ENCODE peak calls at places on chromosomes 4 and X, in ten cellular contexts. E is osteocyte, F is fibroblast of lung, O is bronchial epithelial cell, Z is lower leg skin, C is HFF-Myc, W is IMR-90, A is brain microvascular endothelial cell, N is right atrium auricular region, T is A549. S is an unnamed sample.

GRCh38 chr4:1714303-1715001 is 2.3 kb upstream of the SLBP start:
- DNase-seq in W (no peak), O (peak), T (no peak), A (no peak), F (peak), Z (no peak), N (no peak), C (no peak), E (no peak), S (no peak)

GRCh38 chr4:90171491-90171890 is 44.3 kb downstream of the CCSER1 start:
- DNase-seq in N (no peak), F (no peak), A (no peak), E (no peak), C (no peak), Z (no peak), O (no peak), T (no peak), W (no peak), S (no peak)

GRCh38 chrX:17814557-17814956 is 46.5 kb downstream of the RAI2 start:
- DNase-seq in F (peak), A (peak), W (peak), T (no peak), C (no peak), N (no peak), E (no peak), Z (no peak), O (peak), S (no peak)

GRCh38 chr4:30721353-30722091 is 1.4 kb downstream of the PCDH7 start:
- DNase-seq in O (no peak), T (peak), A (no peak), N (no peak), F (peak), Z (peak), C (no peak), W (peak), E (peak), S (peak)

GRCh38 chr4:161762796-161763195 is 401.0 kb downstream of the FSTL5 start:
- DNase-seq in C (peak), F (peak), N (no peak), Z (no peak), W (peak), A (peak), O (peak), T (no peak), E (no peak), S (no peak)

GRCh38 chr4:138049350-138049749 is 192.8 kb downstream of the SLC7A11 start:
- DNase-seq in F (peak), W (no peak), T (no peak), N (no peak), C (no peak), A (no peak), Z (no peak), O (no peak), E (no peak), S (no peak)

GRCh38 chrX:17732138-17732783 is 5.0 kb upstream of the SCML1 start:
- DNase-seq in W (peak), Z (peak), N (no peak), F (peak), E (no peak), O (peak), C (no peak), A (no peak), T (no peak), S (no peak)

GRCh38 chrX:7318246-7318645 is 170.3 kb upstream of the PUDP start:
- DNase-seq in A (no peak), T (no peak), N (no peak), O (no peak), C (no peak), Z (no peak), E (no peak), W (peak), F (no peak), S (no peak)

GRCh38 chrX:131067846-131068745 is 9.9 kb downstream of the ARHGAP36 start:
- DNase-seq in C (no peak), E (no peak), O (no peak), A (no peak), T (no peak), N (no peak), W (no peak), F (no peak), Z (no peak), S (peak)

GRCh38 chrX:145003443-145003842 is 243.9 kb upstream of the SPANXN1 start:
- DNase-seq in E (no peak), W (no peak), O (peak), N (no peak), A (no peak), T (no peak), Z (no peak), F (no peak), C (no peak), S (no peak)

GRCh38 chrX:23621621-23622265 is 45.5 kb upstream of the PRDX4 start:
- DNase-seq in F (no peak), O (no peak), T (no peak), N (no peak), Z (no peak), A (no peak), E (no peak), W (no peak), C (no peak), S (no peak)

GRCh38 chr4:122873752-122874151 is 47.1 kb downstream of the FGF2 start:
- DNase-seq in F (peak), O (peak), Z (no peak), A (peak), E (no peak), C (no peak), N (no peak), T (peak), W (peak), S (no peak)

GRCh38 chrX:150037041-150037440 is 98.8 kb upstream of the EOLA2 start:
- DNase-seq in T (no peak), W (no peak), C (no peak), O (no peak), N (no peak), A (no peak), Z (no peak), F (no peak), E (no peak), S (no peak)

GRCh38 chrX:10749113-10749512 is 128.7 kb upstream of the MID1 start:
- DNase-seq in W (peak), O (no peak), E (no peak), C (no peak), A (peak), T (no peak), Z (no peak), N (no peak), F (peak), S (no peak)

GRCh38 chr4:107913283-107913899 is 18.0 kb upstream of the CYP2U1 start:
- DNase-seq in O (peak), T (peak), Z (no peak), F (peak), A (peak), E (no peak), C (no peak), W (peak), N (no peak), S (no peak)

GRCh38 chr4:184807261-184807660 is 18.5 kb downstream of the ACSL1 start:
- DNase-seq in N (no peak), A (no peak), O (no peak), E (no peak), T (no peak), F (peak), C (no peak), Z (peak), W (no peak), S (no peak)

GRCh38 chr4:185945906-185946305 is 123.0 kb upstream of the TLR3 start:
- DNase-seq in Z (no peak), N (no peak), C (no peak), E (no peak), O (no peak), A (no peak), T (no peak), W (no peak), F (no peak), S (no peak)

GRCh38 chrX:138710311-138710791 is 1.2 kb downstream of the FGF13 start:
- DNase-seq in W (no peak), N (no peak), C (no peak), Z (peak), O (no peak), T (no peak), F (no peak), A (no peak), E (peak), S (peak)

GRCh38 chr4:185139736-185140135 is 3.3 kb upstream of the SLC25A4 start:
- DNase-seq in Z (no peak), F (no peak), C (no peak), O (peak), T (no peak), E (no peak), W (no peak), N (no peak), A (no peak), S (no peak)

GRCh38 chr4:84298023-84298718 is 200.9 kb downstream of the NKX6-1 start:
- DNase-seq in N (no peak), O (no peak), A (no peak), F (no peak), T (no peak), W (no peak), E (no peak), Z (no peak), C (no peak), S (no peak)

GRCh38 chr4:112060212-112060611 is 85.0 kb upstream of the FAM241A start:
- DNase-seq in W (peak), O (peak), C (no peak), F (no peak), T (peak), N (no peak), A (peak), E (no peak), Z (no peak), S (no peak)
- TF ChIP-seq CTCF in W (peak), O (peak), C (peak), F (peak), T (peak), N (peak), A (peak), E (peak), Z (no peak), S (peak)

GRCh38 chr4:156981262-156981661 is 9.7 kb upstream of the PDGFC start:
- DNase-seq in O (no peak), N (no peak), E (no peak), A (no peak), T (no peak), W (no peak), F (no peak), Z (no peak), C (no peak), S (no peak)

GRCh38 chr4:156977435-156978160 is 6.0 kb upstream of the PDGFC start:
- DNase-seq in O (no peak), A (peak), T (no peak), F (peak), N (no peak), E (no peak), C (peak), Z (no peak), W (peak), S (no peak)

DNA sequence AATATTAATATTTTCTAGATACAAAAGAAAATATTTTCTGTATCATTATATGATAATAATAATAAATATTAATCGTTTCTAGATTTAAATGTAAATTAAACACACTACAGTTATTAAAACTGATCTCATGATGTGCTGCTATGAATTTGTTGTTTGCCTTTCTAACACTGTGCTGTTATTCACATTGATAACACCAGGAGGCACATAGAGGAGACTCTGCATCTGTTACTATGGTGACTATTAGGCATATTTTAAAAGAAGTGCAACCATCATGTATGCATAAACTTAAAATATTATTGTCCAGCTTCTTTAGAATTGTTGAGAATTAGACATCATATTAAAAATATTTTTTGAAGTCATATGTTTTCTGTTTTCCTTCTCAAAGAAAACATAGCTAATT is 11.8 kb upstream of the PDGFC start:
- DNase-seq in F (no peak), Z (no peak), W (peak), A (no peak), O (peak), C (no peak), N (no peak), T (peak), E (no peak), S (no peak)
- TF ChIP-seq CTCF in F (peak), Z (no peak), W (peak), A (peak), O (peak), C (peak), N (peak), T (no peak), E (peak), S (no peak)

GRCh38 chrX:16215660-16216059 is 48.4 kb downstream of the MAGEB17 start:
- DNase-seq in C (no peak), A (no peak), Z (no peak), O (no peak), E (no peak), W (no peak), N (no peak), T (no peak), F (no peak), S (no peak)

GRCh38 chrX:16213970-16214369 is 46.7 kb downstream of the MAGEB17 start:
- DNase-seq in Z (no peak), W (no peak), T (no peak), O (no peak), A (no peak), N (no peak), E (no peak), F (no peak), C (no peak), S (no peak)

GRCh38 chrX:16212024-16212423 is 44.7 kb downstream of the MAGEB17 start:
- DNase-seq in N (no peak), A (no peak), Z (no peak), F (peak), W (peak), E (no peak), T (no peak), O (peak), C (no peak), S (no peak)

GRCh38 chrX:16208601-16209000 is 41.3 kb downstream of the MAGEB17 start:
- DNase-seq in T (no peak), O (peak), N (no peak), W (no peak), A (no peak), E (no peak), Z (no peak), F (no peak), C (no peak), S (no peak)

DNA sequence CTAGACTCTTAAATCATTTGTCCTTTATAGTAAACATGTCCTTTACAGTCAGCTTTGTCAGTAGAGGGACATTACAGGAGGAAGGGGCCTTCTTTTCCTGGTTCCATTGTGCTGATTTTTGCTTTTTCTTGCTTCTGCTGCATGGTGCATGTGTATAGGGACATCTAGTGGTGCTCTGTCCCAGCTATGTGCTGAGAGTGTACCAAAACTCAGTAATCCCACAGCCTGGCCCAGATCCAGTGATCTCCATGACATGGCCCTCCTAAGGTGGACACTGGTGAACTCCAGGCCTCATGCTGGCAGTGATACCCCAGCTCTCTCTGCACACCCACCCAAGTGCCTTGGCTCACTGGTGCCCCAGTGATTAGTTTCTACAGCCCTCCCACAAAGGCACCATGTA is 45.2 kb downstream of the MAGEB17 start:
- DNase-seq in F (no peak), A (peak), W (peak), C (no peak), N (no peak), E (no peak), Z (no peak), T (no peak), O (no peak), S (no peak)
- TF ChIP-seq CTCF in F (no peak), A (peak), W (peak), C (peak), N (no peak), E (peak), Z (no peak), T (peak), O (no peak), S (no peak)

GRCh38 chr4:152935661-152936445 is at the start of gene FHDC1:
- DNase-seq in O (no peak), E (no peak), Z (no peak), T (no peak), F (peak), W (no peak), N (no peak), A (no peak), C (no peak), S (peak)
- TF ChIP-seq CTCF in O (peak), E (peak), Z (no peak), T (no peak), F (no peak), W (no peak), N (no peak), A (no peak), C (no peak), S (no peak)

GRCh38 chrX:55524487-55524886 is 34.8 kb upstream of the USP51 start:
- DNase-seq in A (no peak), C (no peak), N (no peak), Z (no peak), W (peak), E (no peak), T (no peak), O (peak), F (no peak), S (no peak)
- TF ChIP-seq CTCF in A (no peak), C (no peak), N (peak), Z (no peak), W (no peak), E (no peak), T (no peak), O (no peak), F (no peak), S (no peak)

GRCh38 chr4:125316391-125316780 is 1.6 kb downstream of the FAT4 start:
- DNase-seq in C (no peak), N (peak), O (peak), A (no peak), E (no peak), W (no peak), Z (peak), F (no peak), T (peak), S (peak)

GRCh38 chr4:125313989-125314602 is 659 bp upstream of the FAT4 start:
- DNase-seq in W (peak), F (no peak), A (no peak), N (no peak), Z (no peak), C (no peak), T (no peak), E (no peak), O (no peak), S (no peak)

GRCh38 chr4:125315571-125316390 is 1.0 kb downstream of the FAT4 start:
- DNase-seq in C (no peak), A (peak), F (peak), T (peak), O (peak), N (no peak), W (peak), Z (peak), E (peak), S (peak)

GRCh38 chr4:125313497-125313896 is 1.3 kb upstream of the FAT4 start:
- DNase-seq in F (peak), N (no peak), E (no peak), A (peak), Z (no peak), W (peak), C (peak), O (peak), T (peak), S (no peak)

DNA sequence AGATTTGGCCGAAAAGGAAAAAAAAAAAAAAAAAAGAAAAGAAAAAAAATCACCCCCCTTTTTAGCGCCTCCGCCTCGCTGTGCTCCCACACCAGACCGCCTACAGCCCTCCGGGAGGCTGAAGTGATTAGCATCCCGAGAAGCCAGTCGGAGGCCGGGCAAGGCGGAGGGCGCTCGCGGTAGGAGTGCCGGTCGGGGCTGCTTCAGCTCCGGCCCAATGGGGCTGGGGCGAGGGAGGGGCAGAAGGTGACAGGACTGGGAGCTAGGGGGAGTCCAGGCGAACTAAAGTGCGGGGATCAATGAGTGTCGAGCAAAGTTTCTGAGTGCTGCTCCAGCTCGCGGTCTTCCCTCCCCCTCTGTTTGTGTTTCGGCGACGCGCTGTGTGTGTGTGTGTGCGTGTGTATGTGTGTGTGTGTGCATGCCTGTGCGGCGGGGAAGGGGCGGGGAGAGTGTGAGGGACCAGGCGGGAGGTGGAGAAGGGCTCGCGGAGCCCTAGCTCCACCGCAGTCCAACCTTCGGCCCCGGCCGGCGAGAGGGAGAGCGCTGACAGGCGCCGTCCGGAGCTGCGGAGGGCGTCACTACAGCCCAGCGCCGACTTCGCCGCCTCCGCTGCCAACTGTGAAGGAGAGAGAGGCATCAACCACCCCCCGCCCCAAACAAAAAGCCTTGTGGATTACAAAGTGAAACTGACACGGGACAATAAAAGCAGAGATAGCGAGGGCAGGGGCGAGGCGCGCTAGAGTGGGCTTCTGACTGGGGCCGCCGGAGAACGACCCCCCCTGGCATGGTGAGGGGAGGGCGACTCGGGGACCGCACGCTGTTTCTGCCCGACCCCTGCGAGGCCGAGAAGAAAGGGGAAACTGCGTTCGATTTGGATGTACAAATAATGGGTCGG is at the start of gene FAT4:
- DNase-seq in A (peak), O (peak), Z (peak), N (peak), C (peak), T (peak), F (peak), E (peak), W (peak), S (peak)
- TF ChIP-seq CTCF in A (peak), O (peak), Z (no peak), N (peak), C (no peak), T (no peak), F (no peak), E (peak), W (no peak), S (no peak)

GRCh38 chr4:26077840-26078239 is 163.8 kb downstream of the SMIM20 start:
- DNase-seq in A (no peak), N (no peak), F (no peak), T (no peak), Z (no peak), O (no peak), E (no peak), W (no peak), C (no peak), S (no peak)
- TF ChIP-seq CTCF in A (no peak), N (no peak), F (no peak), T (no peak), Z (no peak), O (no peak), E (no peak), W (no peak), C (no peak), S (no peak)

S was measured in glutamatergic neuron.